ENCODE peak calls at places on chromosomes 4 and X, in six cellular contexts. P, S, J, D, T and M are unnamed samples.

GRCh38 chrX:52380993-52381392 is 12.2 kb downstream of the XAGE2 start:
- DNase-seq in P (no peak), S (no peak), J (no peak), D (no peak), T (no peak), M (no peak)

GRCh38 chr4:175790067-175790466 is 22.0 kb downstream of the GPM6A start:
- DNase-seq in P (no peak), S (no peak), J (no peak), D (no peak), T (no peak), M (no peak)

GRCh38 chr4:150145090-150145949 is 67.1 kb downstream of the DCLK2 start:
- DNase-seq in P (no peak), S (no peak), J (peak), D (no peak), T (no peak), M (peak)

GRCh38 chrX:102832661-102833060 is 104.4 kb upstream of the RAB40AL start:
- DNase-seq in P (no peak), S (peak), J (peak), D (peak), T (no peak), M (no peak)

GRCh38 chrX:2261838-2262678 is 238.7 kb downstream of the DHRSX start:
- DNase-seq in P (no peak), S (no peak), J (no peak), D (no peak), T (no peak), M (no peak)

GRCh38 chrX:39773923-39774803 is 323.6 kb downstream of the BCOR start:
- DNase-seq in P (no peak), S (peak), J (no peak), D (no peak), T (no peak), M (no peak)

GRCh38 chr4:94575652-94576051 is 123.9 kb downstream of the PDLIM5 start:
- DNase-seq in P (no peak), S (no peak), J (no peak), D (no peak), T (no peak), M (no peak)

GRCh38 chr4:95693594-95693993 is 144.8 kb upstream of the UNC5C start:
- DNase-seq in P (no peak), S (no peak), J (peak), D (no peak), T (no peak), M (no peak)

GRCh38 chr4:38132843-38133662 is 172.9 kb downstream of the PTTG2 start:
- DNase-seq in P (no peak), S (no peak), J (peak), D (no peak), T (no peak), M (no peak)

GRCh38 chr4:165668694-165669093 is 204.3 kb upstream of the TLL1 start:
- DNase-seq in P (no peak), S (no peak), J (peak), D (no peak), T (no peak), M (no peak)

GRCh38 chr4:85842540-85842939 is 367.6 kb downstream of the ARHGAP24 start:
- DNase-seq in P (no peak), S (no peak), J (no peak), D (no peak), T (no peak), M (no peak)

GRCh38 chr4:11954093-11954492 is 525.4 kb upstream of the HS3ST1 start:
- DNase-seq in P (no peak), S (no peak), J (no peak), D (no peak), T (no peak), M (peak)

GRCh38 chrX:78333521-78333920 is 6.1 kb upstream of the CYSLTR1 start:
- DNase-seq in P (no peak), S (no peak), J (no peak), D (no peak), T (no peak), M (no peak)

GRCh38 chrX:630007-630921 is at the start of gene SHOX:
- DNase-seq in P (no peak), S (no peak), J (no peak), D (no peak), T (peak), M (no peak)

GRCh38 chr4:128590773-128591172 is 218.7 kb upstream of the JADE1 start:
- DNase-seq in P (no peak), S (no peak), J (no peak), D (no peak), T (no peak), M (no peak)

GRCh38 chr4:128590034-128590740 is 219.3 kb upstream of the JADE1 start:
- DNase-seq in P (no peak), S (no peak), J (no peak), D (no peak), T (no peak), M (no peak)

GRCh38 chr4:128591482-128591881 is 218.0 kb upstream of the JADE1 start:
- DNase-seq in P (no peak), S (no peak), J (peak), D (no peak), T (no peak), M (no peak)

GRCh38 chr4:128587382-128587781 is 222.1 kb upstream of the JADE1 start:
- DNase-seq in P (no peak), S (no peak), J (no peak), D (no peak), T (no peak), M (no peak)

GRCh38 chr4:128589384-128589957 is 220.0 kb upstream of the JADE1 start:
- DNase-seq in P (no peak), S (no peak), J (no peak), D (no peak), T (no peak), M (no peak)
- TF ChIP-seq CTCF in P (no peak), S (no peak), J (no peak), D (no peak), T (no peak), M (no peak)

GRCh38 chr4:8639021-8639420 is 46.5 kb downstream of the CPZ start:
- DNase-seq in P (no peak), S (no peak), J (no peak), D (no peak), T (peak), M (no peak)
- TF ChIP-seq CTCF in P (no peak), S (no peak), J (no peak), D (no peak), T (no peak), M (no peak)

DNA sequence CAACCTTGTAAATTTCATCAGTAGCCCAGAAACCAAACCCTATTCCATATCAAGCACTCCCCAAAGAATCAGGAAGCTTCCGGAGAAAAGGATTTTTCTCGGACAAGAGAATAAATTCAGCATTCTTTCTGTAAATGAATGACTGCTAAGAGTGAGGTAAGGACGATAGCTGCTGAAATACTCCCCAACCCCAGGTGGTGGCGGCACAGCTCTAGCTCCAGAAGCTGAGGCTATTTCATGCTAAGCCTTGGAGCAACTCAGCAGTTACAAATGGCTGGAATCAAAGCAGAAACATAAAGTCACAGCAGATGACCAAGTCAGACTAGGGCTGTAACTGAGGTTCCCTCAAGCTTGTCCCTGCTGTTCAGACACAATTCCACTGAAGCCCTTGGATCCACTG is 13.9 kb upstream of the PCDH19 start:
- DNase-seq in P (no peak), S (no peak), J (peak), D (no peak), T (no peak), M (no peak)
- TF ChIP-seq CTCF in P (no peak), S (peak), J (no peak), D (no peak), T (no peak), M (no peak)

DNA sequence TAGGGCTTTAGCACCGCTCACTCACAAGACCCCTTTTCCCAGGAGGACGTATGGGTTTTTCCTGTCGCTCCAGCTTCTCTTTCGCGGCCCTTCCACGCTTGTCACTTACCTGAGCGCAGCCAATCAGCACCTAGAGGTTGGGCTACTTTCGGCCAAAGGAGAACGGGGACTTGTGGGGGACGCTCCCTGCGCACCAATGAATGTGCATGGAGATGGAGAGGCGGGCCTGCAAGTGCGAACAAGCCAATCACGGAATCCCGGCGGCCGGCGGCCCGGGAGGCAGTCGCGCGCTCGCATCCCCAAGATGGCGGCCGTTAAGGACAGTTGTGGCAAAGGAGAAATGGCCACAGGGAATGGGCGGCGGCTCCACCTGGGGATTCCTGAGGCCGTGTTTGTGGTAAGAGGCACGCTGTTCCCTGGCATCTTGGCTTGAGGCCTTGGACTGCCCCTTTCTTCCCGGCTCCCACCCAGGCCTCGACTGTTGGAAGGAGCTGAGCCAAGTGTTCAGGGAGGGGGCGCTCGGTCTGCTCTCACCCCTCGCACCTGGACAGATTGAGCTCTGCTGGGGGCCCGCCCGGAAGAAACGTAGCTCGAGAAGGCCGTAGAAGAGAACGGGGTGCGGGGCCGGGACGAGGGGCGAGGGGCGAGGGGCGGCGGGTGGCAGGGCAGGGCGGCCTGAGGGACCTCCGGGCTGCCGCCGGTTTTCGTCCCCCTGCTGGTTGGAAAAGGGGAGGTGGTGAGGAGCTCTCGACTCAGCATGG is at the start of gene VBP1:
- DNase-seq in P (peak), S (peak), J (peak), D (peak), T (peak), M (peak)
- TF ChIP-seq CTCF in P (peak), S (peak), J (peak), D (peak), T (peak), M (no peak)

GRCh38 chr4:188417181-188417580 is 277.9 kb downstream of the TRIML1 start:
- DNase-seq in P (no peak), S (no peak), J (peak), D (no peak), T (no peak), M (no peak)
- TF ChIP-seq CTCF in P (no peak), S (no peak), J (peak), D (no peak), T (no peak), M (no peak)

DNA sequence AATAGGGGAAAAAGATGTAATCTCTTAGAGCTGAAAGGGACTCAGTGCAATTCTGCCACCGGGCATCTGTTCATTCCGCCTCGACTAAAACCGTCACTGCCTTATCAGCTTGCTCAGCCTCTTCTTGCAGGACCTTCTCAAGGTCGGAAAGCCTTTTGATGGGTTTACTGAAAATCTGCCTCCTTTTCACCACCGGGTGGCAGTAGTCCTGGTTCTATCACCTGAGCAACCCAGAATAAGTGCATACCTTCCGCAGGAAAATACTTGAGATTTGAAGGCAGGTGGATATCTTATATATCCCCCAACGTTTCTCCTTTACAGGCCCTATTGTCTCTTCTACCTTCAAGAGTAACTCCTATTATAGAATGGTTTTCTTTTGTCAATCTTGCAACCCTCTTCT is 103.4 kb upstream of the PAK3 start:
- DNase-seq in P (no peak), S (peak), J (peak), D (no peak), T (no peak), M (peak)
- TF ChIP-seq CTCF in P (peak), S (peak), J (no peak), D (peak), T (peak), M (peak)

GRCh38 chrX:140503714-140504351 is 1.0 kb downstream of the SOX3 start:
- DNase-seq in P (no peak), S (no peak), J (no peak), D (no peak), T (no peak), M (no peak)
- TF ChIP-seq CTCF in P (peak), S (no peak), J (no peak), D (no peak), T (no peak), M (no peak)